ENCODE peak calls at places on chromosomes 5 and 9, in five cellular contexts. P, K, Q, T and E are unnamed samples.

GRCh38 chr5:139473105-139473504 is 2.3 kb downstream of the SMIM33 start:
- DNase-seq in P (no peak), K (no peak), Q (no peak), T (no peak), E (no peak)

GRCh38 chr5:79133121-79133656 is 21.6 kb downstream of the BHMT start:
- DNase-seq in P (peak), K (peak), Q (no peak), T (peak), E (peak)

GRCh38 chr9:1087120-1087881 is 37.1 kb downstream of the DMRT2 start:
- DNase-seq in P (no peak), K (no peak), Q (no peak), T (no peak), E (no peak)

GRCh38 chr5:132464155-132464939 is 26.2 kb downstream of the IRF1 start:
- DNase-seq in P (no peak), K (no peak), Q (no peak), T (no peak), E (no peak)

GRCh38 chr5:142152383-142152730 is 43.8 kb downstream of the NDFIP1 start:
- DNase-seq in P (no peak), K (no peak), Q (no peak), T (no peak), E (no peak)

GRCh38 chr9:35110327-35110758 is 5.3 kb downstream of the ATOSB start:
- DNase-seq in P (peak), K (peak), Q (no peak), T (no peak), E (no peak)

GRCh38 chr5:94241288-94241651 is 377.1 kb downstream of the KIAA0825 start:
- DNase-seq in P (peak), K (no peak), Q (no peak), T (no peak), E (peak)

GRCh38 chr9:131397100-131397790 is 3.4 kb downstream of the PRRC2B start:
- DNase-seq in P (no peak), K (peak), Q (peak), T (no peak), E (no peak)